ENCODE peak calls at places on chromosomes 2 and 18, in seven cellular contexts. One of them, this sample, is unnamed.

GRCh38 chr2:229282758-229283546 is 11.9 kb upstream of the PID1 start:
- DNase-seq in tibial nerve: no peak
- DNase-seq in CD8-positive, alpha-beta T cell: no peak
- DNase-seq in adipocyte: peak; percentile 90
- DNase-seq in PC-3: peak; percentile 91
- DNase-seq in psoas muscle: peak; percentile 47
- DNase-seq in hepatocyte: no peak
- DNase-seq in this sample: peak; percentile 54

GRCh38 chr2:66432801-66433694 is 1.9 kb upstream of the MEIS1 start:
- DNase-seq in tibial nerve: peak; percentile 66
- DNase-seq in CD8-positive, alpha-beta T cell: no peak
- DNase-seq in PC-3: peak; percentile 88
- DNase-seq in hepatocyte: peak; percentile 95
- DNase-seq in adipocyte: peak; percentile 98
- DNase-seq in psoas muscle: peak; percentile 86
- DNase-seq in this sample: peak; percentile 93

GRCh38 chr2:117980783-117981676 is 32.8 kb downstream of the CCDC93 start:
- DNase-seq in PC-3: peak; percentile 89
- DNase-seq in CD8-positive, alpha-beta T cell: no peak
- DNase-seq in hepatocyte: peak; percentile 15
- DNase-seq in tibial nerve: no peak
- DNase-seq in psoas muscle: no peak
- DNase-seq in adipocyte: peak; percentile 94
- DNase-seq in this sample: peak; percentile 95

GRCh38 chr2:134459706-134460406 is 206.0 kb downstream of the MGAT5 start:
- DNase-seq in psoas muscle: no peak
- DNase-seq in adipocyte: no peak
- DNase-seq in PC-3: no peak
- DNase-seq in tibial nerve: no peak
- DNase-seq in CD8-positive, alpha-beta T cell: no peak
- DNase-seq in hepatocyte: no peak
- DNase-seq in this sample: no peak

GRCh38 chr2:9178110-9178904 is 28.3 kb upstream of the ASAP2 start:
- DNase-seq in hepatocyte: peak; percentile 54
- DNase-seq in CD8-positive, alpha-beta T cell: no peak
- DNase-seq in psoas muscle: no peak
- DNase-seq in tibial nerve: no peak
- DNase-seq in PC-3: peak; percentile 86
- DNase-seq in adipocyte: no peak
- DNase-seq in this sample: no peak

GRCh38 chr2:218781691-218782528 is at the start of gene CYP27A1:
- DNase-seq in PC-3: peak; percentile 23
- DNase-seq in adipocyte: peak; percentile 72
- DNase-seq in CD8-positive, alpha-beta T cell: no peak
- DNase-seq in hepatocyte: peak; percentile 79
- DNase-seq in tibial nerve: peak; percentile 49
- DNase-seq in psoas muscle: peak; percentile 61
- DNase-seq in this sample: no peak

GRCh38 chr2:20322527-20323300 is 27.9 kb downstream of the PUM2 start:
- DNase-seq in adipocyte: no peak
- DNase-seq in PC-3: no peak
- DNase-seq in psoas muscle: no peak
- DNase-seq in hepatocyte: no peak
- DNase-seq in CD8-positive, alpha-beta T cell: no peak
- DNase-seq in tibial nerve: no peak
- DNase-seq in this sample: no peak

GRCh38 chr2:235534608-235535422 is 41.0 kb downstream of the AGAP1 start:
- DNase-seq in psoas muscle: no peak
- DNase-seq in PC-3: no peak
- DNase-seq in tibial nerve: no peak
- DNase-seq in adipocyte: no peak
- DNase-seq in hepatocyte: no peak
- DNase-seq in CD8-positive, alpha-beta T cell: no peak
- DNase-seq in this sample: no peak

GRCh38 chr2:100963026-100963375 is 39.1 kb upstream of the RPL31 start:
- DNase-seq in CD8-positive, alpha-beta T cell: no peak
- DNase-seq in hepatocyte: no peak
- DNase-seq in PC-3: no peak
- DNase-seq in psoas muscle: no peak
- DNase-seq in tibial nerve: no peak
- DNase-seq in adipocyte: no peak
- DNase-seq in this sample: no peak

GRCh38 chr2:23385351-23385747 is 370 bp downstream of the KLHL29 start:
- DNase-seq in CD8-positive, alpha-beta T cell: no peak
- DNase-seq in hepatocyte: peak; percentile 54
- DNase-seq in adipocyte: peak; percentile 76
- DNase-seq in psoas muscle: peak; percentile 37
- DNase-seq in tibial nerve: no peak
- DNase-seq in PC-3: peak; percentile 35
- DNase-seq in this sample: no peak

GRCh38 chr2:31108887-31109286 is 29.4 kb downstream of the GALNT14 start:
- DNase-seq in hepatocyte: no peak
- DNase-seq in adipocyte: no peak
- DNase-seq in CD8-positive, alpha-beta T cell: no peak
- DNase-seq in psoas muscle: no peak
- DNase-seq in tibial nerve: no peak
- DNase-seq in PC-3: no peak
- DNase-seq in this sample: no peak

GRCh38 chr2:119721904-119722303 is 37.8 kb upstream of the PTPN4 start:
- DNase-seq in CD8-positive, alpha-beta T cell: no peak
- DNase-seq in tibial nerve: no peak
- DNase-seq in adipocyte: no peak
- DNase-seq in hepatocyte: no peak
- DNase-seq in psoas muscle: no peak
- DNase-seq in PC-3: no peak
- DNase-seq in this sample: no peak

GRCh38 chr2:119862127-119862889 is 102.6 kb downstream of the PTPN4 start:
- DNase-seq in PC-3: no peak
- DNase-seq in CD8-positive, alpha-beta T cell: no peak
- DNase-seq in psoas muscle: no peak
- DNase-seq in tibial nerve: no peak
- DNase-seq in hepatocyte: no peak
- DNase-seq in adipocyte: no peak
- DNase-seq in this sample: no peak

GRCh38 chr2:179965291-179965690 is 41.8 kb downstream of the CWC22 start:
- DNase-seq in adipocyte: no peak
- DNase-seq in PC-3: no peak
- DNase-seq in CD8-positive, alpha-beta T cell: no peak
- DNase-seq in tibial nerve: no peak
- DNase-seq in psoas muscle: no peak
- DNase-seq in hepatocyte: no peak
- DNase-seq in this sample: no peak

GRCh38 chr2:165113414-165113813 is 90.4 kb downstream of the SCN3A start:
- DNase-seq in psoas muscle: no peak
- DNase-seq in hepatocyte: peak; percentile 11
- DNase-seq in adipocyte: peak; percentile 53
- DNase-seq in CD8-positive, alpha-beta T cell: no peak
- DNase-seq in PC-3: no peak
- DNase-seq in tibial nerve: no peak
- DNase-seq in this sample: no peak

GRCh38 chr18:77000527-77000926 is 132.1 kb downstream of the MBP start:
- DNase-seq in tibial nerve: peak; percentile 44
- DNase-seq in CD8-positive, alpha-beta T cell: peak; percentile 24
- DNase-seq in hepatocyte: peak; percentile 69
- DNase-seq in PC-3: peak; percentile 60
- DNase-seq in psoas muscle: peak; percentile 58
- DNase-seq in adipocyte: peak; percentile 76
- DNase-seq in this sample: peak; percentile 12

GRCh38 chr2:159659474-159659873 is 43.1 kb upstream of the BAZ2B start:
- DNase-seq in psoas muscle: no peak
- DNase-seq in CD8-positive, alpha-beta T cell: no peak
- DNase-seq in PC-3: no peak
- DNase-seq in adipocyte: no peak
- DNase-seq in tibial nerve: no peak
- DNase-seq in hepatocyte: no peak
- DNase-seq in this sample: no peak

GRCh38 chr2:224946911-224947310 is 95.4 kb downstream of the DOCK10 start:
- DNase-seq in hepatocyte: no peak
- DNase-seq in CD8-positive, alpha-beta T cell: no peak
- DNase-seq in PC-3: peak; percentile 72
- DNase-seq in psoas muscle: no peak
- DNase-seq in tibial nerve: no peak
- DNase-seq in adipocyte: peak; percentile 49
- DNase-seq in this sample: peak; percentile 46

GRCh38 chr18:70289351-70290330 is 796 bp downstream of the SOCS6 start:
- DNase-seq in CD8-positive, alpha-beta T cell: no peak
- DNase-seq in hepatocyte: peak; percentile 77
- DNase-seq in tibial nerve: no peak
- DNase-seq in psoas muscle: peak; percentile 37
- DNase-seq in adipocyte: peak; percentile 72
- DNase-seq in PC-3: peak; percentile 26
- DNase-seq in this sample: no peak

GRCh38 chr2:62382757-62383156 is 123.2 kb downstream of the TMEM17 start:
- DNase-seq in tibial nerve: no peak
- DNase-seq in PC-3: no peak
- DNase-seq in CD8-positive, alpha-beta T cell: no peak
- DNase-seq in psoas muscle: no peak
- DNase-seq in adipocyte: no peak
- DNase-seq in hepatocyte: no peak
- DNase-seq in this sample: no peak

GRCh38 chr2:237724811-237725478 is 73.6 kb upstream of the RBM44 start:
- DNase-seq in hepatocyte: no peak
- DNase-seq in CD8-positive, alpha-beta T cell: no peak
- DNase-seq in tibial nerve: no peak
- DNase-seq in PC-3: no peak
- DNase-seq in psoas muscle: no peak
- DNase-seq in adipocyte: no peak
- DNase-seq in this sample: no peak

GRCh38 chr2:122105171-122105884 is 349.9 kb downstream of the TSN start:
- DNase-seq in tibial nerve: no peak
- DNase-seq in CD8-positive, alpha-beta T cell: no peak
- DNase-seq in hepatocyte: no peak
- DNase-seq in adipocyte: no peak
- DNase-seq in PC-3: no peak
- DNase-seq in psoas muscle: no peak
- DNase-seq in this sample: no peak

GRCh38 chr2:28658369-28658768 is 93.3 kb upstream of the PPP1CB start:
- DNase-seq in CD8-positive, alpha-beta T cell: no peak
- DNase-seq in psoas muscle: no peak
- DNase-seq in tibial nerve: no peak
- DNase-seq in PC-3: peak; percentile 62
- DNase-seq in hepatocyte: peak; percentile 40
- DNase-seq in adipocyte: peak; percentile 81
- DNase-seq in this sample: no peak
- H3K4me1 ChIP-seq in CD8-positive, alpha-beta T cell: peaks cover 11% of the 10 kb centered on the region
- H3K4me1 ChIP-seq in psoas muscle: peaks cover 48% of the 10 kb centered on the region
- H3K4me1 ChIP-seq in tibial nerve: peaks cover 4% of the 10 kb centered on the region
- H3K4me1 ChIP-seq in PC-3: peaks cover 56% of the 10 kb centered on the region
- H3K4me1 ChIP-seq in hepatocyte: peaks cover 40% of the 10 kb centered on the region
- H3K4me1 ChIP-seq in adipocyte: peaks cover 33% of the 10 kb centered on the region
- H3K4me1 ChIP-seq in this sample: peaks cover 34% of the 10 kb centered on the region

DNA sequence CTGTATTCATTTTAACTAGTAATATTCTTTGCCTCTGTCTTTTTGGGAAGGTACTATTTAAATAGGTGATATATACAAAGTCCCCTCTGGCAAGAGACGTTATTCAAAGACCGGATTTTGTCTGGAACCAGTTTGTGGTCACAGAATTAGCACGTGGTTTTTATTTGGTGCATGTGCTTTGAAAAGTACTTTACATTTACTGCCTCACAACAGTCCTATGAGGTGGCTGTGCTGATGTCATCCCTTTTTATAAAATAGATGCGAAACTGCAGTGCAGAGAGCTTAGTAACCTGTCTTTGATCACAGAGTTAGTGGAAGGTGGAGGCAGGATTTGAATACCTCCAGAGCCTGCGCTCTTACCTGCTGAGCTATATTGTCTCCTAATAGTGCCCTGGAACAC is 4.0 kb downstream of the LPIN1 start:
- DNase-seq in tibial nerve: no peak
- DNase-seq in adipocyte: peak; percentile 24
- DNase-seq in psoas muscle: no peak
- DNase-seq in PC-3: no peak
- DNase-seq in hepatocyte: no peak
- DNase-seq in CD8-positive, alpha-beta T cell: no peak
- DNase-seq in this sample: peak; percentile 66
- H3K4me1 ChIP-seq in tibial nerve: peaks cover 53% of the 10 kb centered on the region
- H3K4me1 ChIP-seq in adipocyte: peaks cover 69% of the 10 kb centered on the region
- H3K4me1 ChIP-seq in psoas muscle: peaks cover 80% of the 10 kb centered on the region
- H3K4me1 ChIP-seq in PC-3: peaks cover 49% of the 10 kb centered on the region
- H3K4me1 ChIP-seq in hepatocyte: peaks cover 28% of the 10 kb centered on the region
- H3K4me1 ChIP-seq in CD8-positive, alpha-beta T cell: peaks cover 69% of the 10 kb centered on the region
- H3K4me1 ChIP-seq in this sample: peaks cover 34% of the 10 kb centered on the region

GRCh38 chr18:3653859-3654441 is 204.0 kb downstream of the TGIF1 start:
- DNase-seq in adipocyte: no peak
- DNase-seq in PC-3: no peak
- DNase-seq in CD8-positive, alpha-beta T cell: no peak
- DNase-seq in hepatocyte: no peak
- DNase-seq in tibial nerve: no peak
- DNase-seq in psoas muscle: no peak
- DNase-seq in this sample: no peak
- H3K4me1 ChIP-seq in adipocyte: peaks cover 30% of the 10 kb centered on the region
- H3K4me1 ChIP-seq in PC-3: peaks cover 37% of the 10 kb centered on the region
- H3K4me1 ChIP-seq in CD8-positive, alpha-beta T cell: no peaks in the 10 kb centered on the region
- H3K4me1 ChIP-seq in hepatocyte: peaks cover 36% of the 10 kb centered on the region
- H3K4me1 ChIP-seq in tibial nerve: no peaks in the 10 kb centered on the region
- H3K4me1 ChIP-seq in psoas muscle: no peaks in the 10 kb centered on the region
- H3K4me1 ChIP-seq in this sample: peaks cover 16% of the 10 kb centered on the region

GRCh38 chr2:113899166-113899565 is 9.3 kb downstream of the ACTR3 start:
- DNase-seq in hepatocyte: no peak
- DNase-seq in tibial nerve: no peak
- DNase-seq in psoas muscle: no peak
- DNase-seq in PC-3: no peak
- DNase-seq in CD8-positive, alpha-beta T cell: no peak
- DNase-seq in adipocyte: no peak
- DNase-seq in this sample: no peak
- H3K4me1 ChIP-seq in hepatocyte: peaks cover 24% of the 10 kb centered on the region
- H3K4me1 ChIP-seq in tibial nerve: peaks cover 58% of the 10 kb centered on the region
- H3K4me1 ChIP-seq in psoas muscle: peaks cover 76% of the 10 kb centered on the region
- H3K4me1 ChIP-seq in PC-3: peaks cover 31% of the 10 kb centered on the region
- H3K4me1 ChIP-seq in CD8-positive, alpha-beta T cell: peaks cover 93% of the 10 kb centered on the region
- H3K4me1 ChIP-seq in adipocyte: peaks cover 66% of the 10 kb centered on the region
- H3K4me1 ChIP-seq in this sample: peaks cover 23% of the 10 kb centered on the region

GRCh38 chr2:216112926-216113325 is 3.8 kb downstream of the XRCC5 start:
- DNase-seq in adipocyte: no peak
- DNase-seq in psoas muscle: no peak
- DNase-seq in hepatocyte: no peak
- DNase-seq in PC-3: no peak
- DNase-seq in CD8-positive, alpha-beta T cell: no peak
- DNase-seq in tibial nerve: no peak
- DNase-seq in this sample: no peak
- H3K4me1 ChIP-seq in adipocyte: peaks cover 50% of the 10 kb centered on the region
- H3K4me1 ChIP-seq in psoas muscle: peaks cover 28% of the 10 kb centered on the region
- H3K4me1 ChIP-seq in hepatocyte: peaks cover 37% of the 10 kb centered on the region
- H3K4me1 ChIP-seq in PC-3: peaks cover 44% of the 10 kb centered on the region
- H3K4me1 ChIP-seq in CD8-positive, alpha-beta T cell: peaks cover 76% of the 10 kb centered on the region
- H3K4me1 ChIP-seq in tibial nerve: peaks cover 35% of the 10 kb centered on the region
- H3K4me1 ChIP-seq in this sample: peaks cover 15% of the 10 kb centered on the region

This sample was measured in foreskin keratinocyte.